ENCODE peak calls at places on chromosome X, in seven cellular contexts. N, O, L, B, T, W and D are unnamed samples. For H3K4me1, the result is how much of the 10 kb centered on the place peaks cover.

GRCh38 chrX:28177202-28177601 is 196.0 kb upstream of the DCAF8L1 start:
- DNase-seq in N (peak), O (peak), L (no peak), B (peak), T (no peak), W (no peak), D (no peak)

GRCh38 chrX:7139202-7140081 is 8.1 kb upstream of the STS start:
- DNase-seq in N (no peak), O (peak), L (no peak), B (no peak), T (no peak), W (no peak), D (no peak)

GRCh38 chrX:81120936-81121351 is 80.8 kb downstream of the HMGN5 start:
- DNase-seq in N (peak), O (peak), L (peak), B (peak), T (peak), W (peak), D (peak)

GRCh38 chrX:66914082-66914481 is 275.2 kb upstream of the EDA2R start:
- DNase-seq in N (no peak), O (peak), L (no peak), B (no peak), T (no peak), W (no peak), D (peak)

GRCh38 chrX:55907968-55908607 is 190.5 kb downstream of the RRAGB start:
- DNase-seq in N (peak), O (peak), L (peak), B (peak), T (peak), W (peak), D (peak)

GRCh38 chrX:13808293-13808692 is 8.6 kb downstream of the GPM6B start:
- DNase-seq in N (no peak), O (no peak), L (no peak), B (no peak), T (no peak), W (no peak), D (no peak)

GRCh38 chrX:44104699-44105098 is 131.5 kb upstream of the NDP start:
- DNase-seq in N (no peak), O (no peak), L (no peak), B (no peak), T (no peak), W (no peak), D (no peak)

GRCh38 chrX:38929966-38930421 is 128.7 kb downstream of the MID1IP1 start:
- DNase-seq in N (no peak), O (peak), L (peak), B (peak), T (no peak), W (no peak), D (no peak)

GRCh38 chrX:124211312-124211942 is 121.0 kb upstream of the TEX13D start:
- DNase-seq in N (no peak), O (peak), L (no peak), B (no peak), T (no peak), W (no peak), D (no peak)

GRCh38 chrX:108511721-108512120 is 72.1 kb downstream of the COL4A5 start:
- DNase-seq in N (no peak), O (peak), L (no peak), B (no peak), T (no peak), W (no peak), D (no peak)

DNA sequence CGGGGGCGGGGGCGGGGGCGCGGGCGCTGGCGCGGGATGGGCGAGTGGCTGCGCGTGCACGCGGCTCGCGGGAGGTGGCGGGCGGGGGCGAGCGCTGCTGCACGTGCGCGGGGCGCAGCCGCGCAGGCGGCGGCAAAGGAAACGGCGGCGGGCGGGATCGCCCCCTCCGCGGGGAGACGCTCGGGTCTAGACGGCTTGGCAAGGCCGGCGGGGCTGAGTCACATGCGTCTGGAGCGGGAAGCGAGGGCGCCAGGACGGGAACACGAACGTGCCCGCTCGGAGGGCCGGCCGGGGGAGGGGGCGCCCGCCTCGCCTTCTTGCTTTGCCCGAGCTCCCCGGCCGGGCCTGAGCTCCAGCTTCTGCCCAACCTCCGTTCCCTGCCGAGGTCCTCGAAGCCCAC is 4.3 kb upstream of the HAUS7 start:
- DNase-seq in N (no peak), O (peak), L (peak), B (peak), T (peak), W (peak), D (peak)
- H3K27ac ChIP-seq in N (no peak), O (no peak), L (no peak), B (no peak), T (peak), W (peak), D (no peak)

GRCh38 chrX:49761481-49761880 is 65.7 kb upstream of the PAGE1 start:
- DNase-seq in N (no peak), O (peak), L (no peak), B (peak), T (no peak), W (no peak), D (no peak)
- TF ChIP-seq CTCF in N (no peak), O (peak), L (peak), B (peak), T (peak), W (peak), D (peak)

DNA sequence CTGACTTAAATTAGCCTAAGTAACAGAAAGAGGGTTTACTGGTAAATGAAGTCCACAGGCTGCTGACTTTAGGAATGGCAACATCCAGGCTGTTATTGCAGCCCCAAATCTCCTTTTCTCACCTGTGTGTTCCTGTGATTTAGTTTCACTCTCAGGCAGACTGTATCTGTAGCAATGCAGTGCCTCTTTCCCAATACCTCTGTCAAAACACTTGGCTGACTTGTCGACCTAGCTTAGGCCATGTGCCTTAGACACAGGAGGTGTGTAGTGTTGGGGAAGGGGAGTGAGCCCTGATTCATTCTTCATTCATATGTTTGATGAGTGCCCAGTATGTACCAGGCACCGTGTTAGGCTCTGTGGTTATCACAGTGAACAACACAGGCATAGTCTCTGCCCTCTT is 46.9 kb downstream of the JADE3 start:
- DNase-seq in N (no peak), O (no peak), L (no peak), B (no peak), T (no peak), W (no peak), D (no peak)
- H3K4me1 ChIP-seq in N (under half), O (under half), L (under half), B (under half), T (under half), W (under half), D (under half)

GRCh38 chrX:140274761-140275525 is 229.9 kb downstream of the SOX3 start:
- DNase-seq in N (no peak), O (peak), L (no peak), B (no peak), T (no peak), W (no peak), D (no peak)
- H3K27ac ChIP-seq in N (no peak), O (no peak), L (no peak), B (no peak), T (no peak), W (no peak), D (no peak)

DNA sequence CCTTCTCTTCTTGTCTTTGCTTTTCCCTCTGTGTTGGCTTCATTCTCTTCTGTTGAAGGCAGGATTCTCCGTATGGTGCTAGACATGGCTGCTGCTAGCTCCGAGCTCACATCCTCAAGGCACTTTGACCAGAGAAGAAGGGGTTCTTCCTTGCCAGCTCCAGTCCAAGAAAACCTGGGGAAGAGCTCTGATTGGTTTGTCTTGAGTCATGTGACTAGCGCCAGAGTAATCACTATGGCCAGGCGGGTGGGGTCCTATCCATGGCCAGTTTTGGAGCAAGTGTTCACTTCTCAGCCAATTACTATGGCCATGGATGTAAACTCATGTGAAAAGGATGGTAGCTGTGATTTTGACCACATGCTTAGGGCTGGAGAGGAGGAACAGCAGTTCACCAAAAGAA is 74.2 kb downstream of the CT47B1 start:
- DNase-seq in N (no peak), O (no peak), L (no peak), B (no peak), T (no peak), W (no peak), D (no peak)
- TF ChIP-seq CTCF in N (no peak), O (no peak), L (no peak), B (no peak), T (no peak), W (no peak), D (no peak)

DNA sequence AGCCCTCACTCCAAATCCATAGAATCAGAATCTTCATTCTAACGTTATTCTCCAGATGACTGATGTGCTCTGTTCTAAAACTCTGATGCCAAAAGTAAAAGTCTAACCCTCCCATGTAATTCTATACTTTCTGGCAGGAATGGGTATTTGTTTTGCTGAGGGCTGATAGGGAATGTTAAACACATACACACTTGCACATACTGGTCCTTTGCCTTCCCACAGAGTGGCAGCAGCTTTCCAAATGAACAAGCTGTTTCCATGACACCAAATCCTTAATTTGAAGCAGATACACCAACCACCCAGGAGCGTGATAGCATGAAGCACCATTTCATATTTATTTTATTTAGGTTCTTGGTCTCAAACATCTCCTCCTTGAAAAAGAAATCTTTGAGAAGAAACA is 155.5 kb upstream of the PRDX4 start:
- DNase-seq in N (no peak), O (no peak), L (no peak), B (no peak), T (no peak), W (no peak), D (no peak)
- H3K4me1 ChIP-seq in N (under half), O (under half), L (under half), B (under half), T (under half), W (under half), D (under half)

GRCh38 chrX:150037041-150037440 is 98.8 kb upstream of the EOLA2 start:
- DNase-seq in N (no peak), O (peak), L (no peak), B (no peak), T (no peak), W (no peak), D (no peak)
- H3K27ac ChIP-seq in N (no peak), O (peak), L (no peak), B (no peak), T (no peak), W (no peak), D (no peak)

GRCh38 chrX:30597258-30598012 is 19.9 kb upstream of the TASL start:
- DNase-seq in N (no peak), O (peak), L (no peak), B (no peak), T (no peak), W (no peak), D (no peak)
- TF ChIP-seq CTCF in N (no peak), O (no peak), L (no peak), B (no peak), T (no peak), W (no peak), D (no peak)